ENCODE peak calls at places on chromosome 10, in eight cellular contexts. D is progenitor cell of endocrine pancreas; K is GM12892; J is brain microvascular endothelial cell; F is stimulated activated CD8-positive, alpha-beta memory T cell treated with anti-CD3 and anti-CD28 coated beads, Interleukin-15, amount 100 ng/mL, for 48 hours; U is AG04449; T is naive thymus-derived CD8-positive, alpha-beta T cell; I is left kidney. Z is an unnamed sample.

GRCh38 chr10:78255796-78256638 is 222.4 kb downstream of the RPS24 start:
- DNase-seq in J (peak), I (peak), K (no peak), F (no peak), T (no peak), D (no peak), U (peak), Z (no peak)

GRCh38 chr10:69786791-69787190 is 14.9 kb upstream of the COL13A1 start:
- DNase-seq in I (peak), J (peak), F (no peak), K (no peak), D (no peak), U (no peak), T (no peak), Z (no peak)

GRCh38 chr10:110774069-110775021 is 97.4 kb upstream of the PDCD4 start:
- DNase-seq in T (no peak), D (no peak), U (peak), I (no peak), J (peak), K (peak), F (peak), Z (peak)

GRCh38 chr10:15197276-15197675 is 28.8 kb upstream of the NMT2 start:
- DNase-seq in J (no peak), I (no peak), F (no peak), K (no peak), D (no peak), U (peak), T (peak), Z (no peak)

GRCh38 chr10:119003572-119004289 is 25.8 kb upstream of the NANOS1 start:
- DNase-seq in U (no peak), D (no peak), T (no peak), J (no peak), F (no peak), I (no peak), K (no peak), Z (peak)

GRCh38 chr10:125343118-125343752 is 182.9 kb upstream of the CTBP2 start:
- DNase-seq in D (no peak), F (no peak), I (peak), U (no peak), J (peak), K (no peak), T (no peak), Z (peak)

GRCh38 chr10:74056081-74056818 is 58.3 kb downstream of the VCL start:
- DNase-seq in T (no peak), U (peak), J (peak), K (no peak), D (no peak), F (no peak), I (no peak), Z (no peak)

GRCh38 chr10:132395704-132396494 is 1.1 kb upstream of the PWWP2B start:
- DNase-seq in T (no peak), D (peak), J (no peak), F (no peak), K (no peak), U (no peak), I (peak), Z (no peak)

GRCh38 chr10:108424656-108425055 is 1260.2 kb upstream of the SORCS1 start:
- DNase-seq in J (peak), D (no peak), I (no peak), K (no peak), U (peak), F (no peak), T (no peak), Z (no peak)

GRCh38 chr10:112383325-112383724 is 9.4 kb downstream of the ACSL5 start:
- DNase-seq in K (no peak), J (peak), F (no peak), T (no peak), I (no peak), U (no peak), D (no peak), Z (no peak)

GRCh38 chr10:76282122-76283030 is 851.0 kb downstream of the LRMDA start:
- DNase-seq in T (no peak), F (no peak), I (peak), K (no peak), J (no peak), D (no peak), U (no peak), Z (peak)

GRCh38 chr10:52678611-52679010 is 94.0 kb downstream of the MBL2 start:
- DNase-seq in I (no peak), U (no peak), T (no peak), F (no peak), K (no peak), J (no peak), D (no peak), Z (no peak)

GRCh38 chr10:29392376-29393021 is 103.6 kb downstream of the LYZL1 start:
- DNase-seq in F (no peak), I (peak), K (peak), T (peak), D (no peak), U (no peak), J (peak), Z (peak)

GRCh38 chr10:62384447-62385081 is 10.4 kb downstream of the ZNF365 start:
- DNase-seq in J (no peak), I (no peak), U (no peak), F (no peak), D (no peak), T (no peak), K (no peak), Z (peak)

GRCh38 chr10:23173549-23174074 is 18.5 kb upstream of the PTF1A start:
- DNase-seq in D (no peak), T (no peak), U (no peak), F (no peak), K (no peak), I (peak), J (no peak), Z (no peak)

GRCh38 chr10:16737420-16737819 is 79.8 kb downstream of the RSU1 start:
- DNase-seq in I (no peak), J (no peak), T (no peak), K (no peak), D (no peak), U (no peak), F (no peak), Z (no peak)

GRCh38 chr10:2759203-2759602 is 308.1 kb upstream of the PFKP start:
- DNase-seq in I (no peak), D (no peak), F (no peak), K (no peak), U (no peak), J (no peak), T (no peak), Z (no peak)

GRCh38 chr10:70726909-70727495 is 54.7 kb downstream of the ADAMTS14 start:
- DNase-seq in I (no peak), K (no peak), F (no peak), U (no peak), D (no peak), J (no peak), T (no peak), Z (no peak)

GRCh38 chr10:60883187-60883586 is 60.8 kb downstream of the RHOBTB1 start:
- DNase-seq in U (no peak), D (no peak), I (peak), J (peak), T (no peak), K (no peak), F (no peak), Z (peak)

GRCh38 chr10:46301056-46301645 is 14.4 kb downstream of the ANTXRL start:
- DNase-seq in T (no peak), K (no peak), U (no peak), D (no peak), I (no peak), J (no peak), F (no peak), Z (no peak)

GRCh38 chr10:68272833-68273232 is 40.9 kb upstream of the ATOH7 start:
- DNase-seq in T (no peak), I (no peak), F (no peak), D (no peak), K (no peak), J (no peak), U (no peak), Z (no peak)

GRCh38 chr10:118844731-118845573 is 90.2 kb upstream of the CACUL1 start:
- DNase-seq in D (no peak), T (no peak), K (no peak), F (no peak), U (no peak), I (peak), J (no peak), Z (no peak)

GRCh38 chr10:114684085-114684821 is 26.2 kb upstream of the ABLIM1 start:
- DNase-seq in K (no peak), F (no peak), U (no peak), J (no peak), D (no peak), I (no peak), T (no peak), Z (peak)

GRCh38 chr10:28721318-28721717 is 44.0 kb downstream of the BAMBI start:
- DNase-seq in T (no peak), F (no peak), K (no peak), J (no peak), I (no peak), U (no peak), D (no peak), Z (peak)

GRCh38 chr10:76428541-76429330 is 997.3 kb downstream of the LRMDA start:
- DNase-seq in I (no peak), T (no peak), U (peak), K (no peak), J (peak), D (no peak), F (no peak), Z (peak)

GRCh38 chr10:10530313-10530712 is 487.4 kb upstream of the CELF2 start:
- DNase-seq in I (no peak), D (no peak), K (no peak), J (no peak), F (no peak), T (no peak), U (no peak), Z (no peak)

GRCh38 chr10:109156396-109156795 is 766.9 kb downstream of the XPNPEP1 start:
- DNase-seq in F (no peak), I (no peak), J (no peak), K (no peak), T (no peak), U (no peak), D (no peak), Z (no peak)

GRCh38 chr10:119522747-119523426 is 19.6 kb downstream of the RGS10 start:
- DNase-seq in J (no peak), T (no peak), F (no peak), D (no peak), I (no peak), K (no peak), U (no peak), Z (no peak)

GRCh38 chr10:89502556-89502955 is 32.8 kb downstream of the SLC16A12 start:
- DNase-seq in J (peak), K (no peak), D (no peak), I (no peak), T (no peak), F (no peak), U (no peak), Z (peak)

GRCh38 chr10:84214612-84215235 is 10.6 kb downstream of the LRIT2 start:
- DNase-seq in D (no peak), U (no peak), T (peak), F (peak), I (peak), K (no peak), J (no peak), Z (peak)

GRCh38 chr10:103592186-103593021 is 98.9 kb downstream of the NEURL1 start:
- DNase-seq in I (peak), D (peak), F (peak), K (peak), U (no peak), J (peak), T (peak), Z (peak)

GRCh38 chr10:110147961-110148360 is 59.4 kb upstream of the MXI1 start:
- DNase-seq in D (no peak), T (no peak), U (no peak), J (no peak), I (no peak), K (no peak), F (no peak), Z (no peak)